ENCODE peak calls at places on chromosomes 11 and 22, in seven cellular contexts. One of them, this sample, is unnamed.

GRCh38 chr11:133500435-133500834 is 31.9 kb downstream of the OPCML start:
- DNase-seq in H1: no peak
- DNase-seq in GM12878: no peak
- DNase-seq in GM23338: no peak
- DNase-seq in K562: no peak
- DNase-seq in HepG2: no peak
- DNase-seq in HCT116: no peak
- DNase-seq in this sample: no peak

GRCh38 chr22:45319319-45319675 is 9.6 kb downstream of the FAM118A start:
- DNase-seq in GM12878: no peak
- DNase-seq in K562: no peak
- DNase-seq in H1: no peak
- DNase-seq in GM23338: peak
- DNase-seq in HCT116: no peak
- DNase-seq in HepG2: no peak
- DNase-seq in this sample: peak

GRCh38 chr11:121681536-121681935 is 228.8 kb upstream of the SORL1-AS1 start:
- DNase-seq in GM23338: no peak
- DNase-seq in K562: no peak
- DNase-seq in HCT116: no peak
- DNase-seq in H1: no peak
- DNase-seq in GM12878: no peak
- DNase-seq in HepG2: no peak
- DNase-seq in this sample: no peak

GRCh38 chr11:110971110-110971509 is 258.9 kb upstream of the ARHGAP20 start:
- DNase-seq in K562: no peak
- DNase-seq in HepG2: no peak
- DNase-seq in H1: no peak
- DNase-seq in GM23338: no peak
- DNase-seq in HCT116: no peak
- DNase-seq in GM12878: no peak
- DNase-seq in this sample: no peak

GRCh38 chr22:48051796-48052620 is 1289.6 kb downstream of the TBC1D22A start:
- DNase-seq in HepG2: no peak
- DNase-seq in H1: no peak
- DNase-seq in GM23338: no peak
- DNase-seq in HCT116: no peak
- DNase-seq in K562: no peak
- DNase-seq in GM12878: no peak
- DNase-seq in this sample: no peak

GRCh38 chr11:109864834-109865557 is 228.2 kb upstream of the ZC3H12C start:
- DNase-seq in GM23338: no peak
- DNase-seq in HCT116: no peak
- DNase-seq in GM12878: no peak
- DNase-seq in HepG2: no peak
- DNase-seq in K562: no peak
- DNase-seq in H1: no peak
- DNase-seq in this sample: peak

GRCh38 chr11:62922653-62923371 is 1.6 kb upstream of the CHRM1 start:
- DNase-seq in HCT116: no peak
- DNase-seq in K562: peak
- DNase-seq in H1: no peak
- DNase-seq in GM23338: peak
- DNase-seq in HepG2: no peak
- DNase-seq in GM12878: no peak
- DNase-seq in this sample: no peak

GRCh38 chr11:67040147-67040546 is 16.5 kb upstream of the RHOD start:
- DNase-seq in H1: no peak
- DNase-seq in HepG2: no peak
- DNase-seq in HCT116: no peak
- DNase-seq in K562: no peak
- DNase-seq in GM23338: no peak
- DNase-seq in GM12878: no peak
- DNase-seq in this sample: no peak

GRCh38 chr22:31346733-31347250 is 646 bp upstream of the PATZ1 start:
- DNase-seq in H1: no peak
- DNase-seq in HepG2: peak
- DNase-seq in HCT116: no peak
- DNase-seq in GM12878: no peak
- DNase-seq in GM23338: peak
- DNase-seq in K562: peak
- DNase-seq in this sample: peak

GRCh38 chr11:1228183-1228821 is 5.4 kb downstream of the MUC5B start:
- DNase-seq in GM23338: no peak
- DNase-seq in GM12878: no peak
- DNase-seq in HepG2: no peak
- DNase-seq in HCT116: no peak
- DNase-seq in H1: no peak
- DNase-seq in K562: no peak
- DNase-seq in this sample: no peak

GRCh38 chr11:122202951-122203456 is 87.0 kb upstream of the BLID start:
- DNase-seq in K562: peak
- DNase-seq in GM23338: peak
- DNase-seq in HCT116: peak
- DNase-seq in HepG2: peak
- DNase-seq in GM12878: no peak
- DNase-seq in H1: peak
- DNase-seq in this sample: no peak

GRCh38 chr11:11441516-11441915 is 88.5 kb upstream of the CSNK2A3 start:
- DNase-seq in HCT116: no peak
- DNase-seq in K562: no peak
- DNase-seq in GM23338: no peak
- DNase-seq in H1: no peak
- DNase-seq in GM12878: no peak
- DNase-seq in HepG2: no peak
- DNase-seq in this sample: no peak

GRCh38 chr11:8282621-8283509 is 19.2 kb upstream of the LMO1 start:
- DNase-seq in HepG2: no peak
- DNase-seq in GM23338: peak
- DNase-seq in HCT116: no peak
- DNase-seq in K562: no peak
- DNase-seq in GM12878: no peak
- DNase-seq in H1: no peak
- DNase-seq in this sample: no peak

GRCh38 chr11:67435031-67435726 is 2.3 kb downstream of the PTPRCAP start:
- DNase-seq in H1: no peak
- DNase-seq in GM23338: no peak
- DNase-seq in K562: no peak
- DNase-seq in HepG2: no peak
- DNase-seq in GM12878: no peak
- DNase-seq in HCT116: no peak
- DNase-seq in this sample: no peak

GRCh38 chr11:23012930-23013329 is 152.7 kb upstream of the CCDC179 start:
- DNase-seq in H1: no peak
- DNase-seq in HCT116: no peak
- DNase-seq in GM23338: no peak
- DNase-seq in HepG2: no peak
- DNase-seq in GM12878: no peak
- DNase-seq in K562: no peak
- DNase-seq in this sample: no peak

GRCh38 chr11:95501761-95502266 is 270.8 kb upstream of the SESN3 start:
- DNase-seq in K562: no peak
- DNase-seq in GM23338: no peak
- DNase-seq in GM12878: no peak
- DNase-seq in H1: no peak
- DNase-seq in HepG2: no peak
- DNase-seq in HCT116: no peak
- DNase-seq in this sample: no peak

GRCh38 chr11:18299724-18300123 is 22.2 kb downstream of the HPS5 start:
- DNase-seq in H1: no peak
- DNase-seq in GM23338: no peak
- DNase-seq in GM12878: no peak
- DNase-seq in HepG2: no peak
- DNase-seq in HCT116: no peak
- DNase-seq in K562: no peak
- DNase-seq in this sample: no peak

GRCh38 chr22:45971389-45972028 is 5.5 kb downstream of the WNT7B start:
- DNase-seq in HCT116: no peak
- DNase-seq in GM12878: no peak
- DNase-seq in GM23338: peak
- DNase-seq in HepG2: no peak
- DNase-seq in H1: no peak
- DNase-seq in K562: no peak
- DNase-seq in this sample: no peak

GRCh38 chr11:96267490-96268010 is 75.4 kb downstream of the MAML2 start:
- DNase-seq in GM12878: peak
- DNase-seq in K562: no peak
- DNase-seq in HCT116: no peak
- DNase-seq in HepG2: no peak
- DNase-seq in GM23338: no peak
- DNase-seq in H1: no peak
- DNase-seq in this sample: no peak

GRCh38 chr11:7467652-7468051 is 17.7 kb upstream of the OLFML1 start:
- DNase-seq in GM12878: peak
- DNase-seq in H1: no peak
- DNase-seq in K562: no peak
- DNase-seq in GM23338: no peak
- DNase-seq in HCT116: no peak
- DNase-seq in HepG2: no peak
- DNase-seq in this sample: no peak

GRCh38 chr11:103736986-103737622 is 299.3 kb upstream of the DDI1 start:
- DNase-seq in K562: no peak
- DNase-seq in GM23338: no peak
- DNase-seq in HepG2: no peak
- DNase-seq in GM12878: no peak
- DNase-seq in HCT116: no peak
- DNase-seq in H1: no peak
- DNase-seq in this sample: no peak

GRCh38 chr22:30390974-30391691 is 3.9 kb upstream of the RNF215 start:
- DNase-seq in GM23338: peak
- DNase-seq in K562: peak
- DNase-seq in HepG2: peak
- DNase-seq in H1: peak
- DNase-seq in GM12878: peak
- DNase-seq in HCT116: peak
- DNase-seq in this sample: peak

GRCh38 chr11:124935548-124936514 is at the start of gene HEPACAM:
- DNase-seq in GM23338: no peak
- DNase-seq in H1: no peak
- DNase-seq in K562: no peak
- DNase-seq in GM12878: no peak
- DNase-seq in HCT116: no peak
- DNase-seq in HepG2: peak
- DNase-seq in this sample: no peak

GRCh38 chr11:16737860-16738197 is 618 bp upstream of the C11orf58 start:
- DNase-seq in GM12878: no peak
- DNase-seq in GM23338: no peak
- DNase-seq in H1: no peak
- DNase-seq in K562: no peak
- DNase-seq in HCT116: peak
- DNase-seq in HepG2: peak
- DNase-seq in this sample: no peak

GRCh38 chr22:49849161-49850020 is 4.3 kb upstream of the ZBED4 start:
- DNase-seq in GM23338: no peak
- DNase-seq in H1: no peak
- DNase-seq in K562: no peak
- DNase-seq in HepG2: no peak
- DNase-seq in HCT116: no peak
- DNase-seq in GM12878: no peak
- DNase-seq in this sample: no peak
- TF ChIP-seq EZH2 in GM23338: peak
- TF ChIP-seq EZH2 in H1: peak
- TF ChIP-seq EZH2 in K562: no peak
- TF ChIP-seq EZH2 in HepG2: peak
- TF ChIP-seq EZH2 in HCT116: no peak
- TF ChIP-seq EZH2 in GM12878: no peak
- TF ChIP-seq EZH2 in this sample: peak

DNA sequence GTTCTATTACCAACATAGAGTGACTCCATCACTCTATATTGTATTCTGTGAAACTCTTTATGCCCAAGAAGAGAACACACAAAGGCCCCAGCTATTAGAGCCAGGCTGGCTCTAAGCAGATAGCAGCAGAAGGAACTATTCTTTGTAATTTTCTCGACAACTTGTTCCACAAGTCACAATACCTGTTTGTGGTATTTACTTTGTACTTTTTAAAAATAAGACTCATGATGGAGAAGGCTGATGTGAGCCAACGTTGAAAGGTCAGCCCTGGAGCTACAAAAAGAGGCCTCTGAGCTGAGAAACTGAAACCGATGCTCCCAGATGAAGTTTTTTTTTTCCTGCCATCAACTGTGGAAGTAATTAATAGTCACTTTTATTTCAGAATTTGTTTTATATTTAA is 68.3 kb downstream of the LARGE1 start:
- DNase-seq in HCT116: no peak
- DNase-seq in K562: no peak
- DNase-seq in HepG2: no peak
- DNase-seq in GM23338: no peak
- DNase-seq in H1: no peak
- DNase-seq in GM12878: no peak
- DNase-seq in this sample: no peak
- H2AFZ ChIP-seq in HCT116: no peak
- H2AFZ ChIP-seq in K562: no peak
- H2AFZ ChIP-seq in HepG2: no peak
- H2AFZ ChIP-seq in GM23338: no peak
- H2AFZ ChIP-seq in H1: no peak
- H2AFZ ChIP-seq in GM12878: no peak
- H2AFZ ChIP-seq in this sample: no peak

DNA sequence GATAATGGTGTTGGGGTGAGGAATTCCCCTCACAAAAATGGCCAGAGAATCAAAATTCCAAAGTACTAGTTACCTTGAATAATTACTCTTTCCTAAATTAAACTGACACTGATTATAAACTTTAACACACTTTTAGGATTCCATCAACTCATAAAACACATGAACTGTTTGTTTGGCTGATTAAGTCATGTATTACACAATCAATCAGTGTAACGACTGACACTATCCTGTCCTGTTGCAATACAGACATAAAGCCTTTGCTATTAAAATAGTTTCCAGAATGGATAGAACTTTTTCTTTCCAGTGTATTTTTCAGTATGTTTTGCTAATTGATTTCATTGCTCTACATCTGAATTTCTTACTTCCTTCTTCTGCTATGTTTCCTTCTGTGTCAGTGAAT is 1709.4 kb upstream of the RAG2 start:
- DNase-seq in GM23338: no peak
- DNase-seq in HepG2: no peak
- DNase-seq in H1: no peak
- DNase-seq in K562: no peak
- DNase-seq in GM12878: no peak
- DNase-seq in HCT116: no peak
- DNase-seq in this sample: no peak
- TF ChIP-seq POLR2AphosphoS5 in GM23338: no peak
- TF ChIP-seq POLR2AphosphoS5 in HepG2: no peak
- TF ChIP-seq POLR2AphosphoS5 in H1: no peak
- TF ChIP-seq POLR2AphosphoS5 in K562: no peak
- TF ChIP-seq POLR2AphosphoS5 in GM12878: no peak
- TF ChIP-seq POLR2AphosphoS5 in HCT116: no peak
- TF ChIP-seq POLR2AphosphoS5 in this sample: no peak

DNA sequence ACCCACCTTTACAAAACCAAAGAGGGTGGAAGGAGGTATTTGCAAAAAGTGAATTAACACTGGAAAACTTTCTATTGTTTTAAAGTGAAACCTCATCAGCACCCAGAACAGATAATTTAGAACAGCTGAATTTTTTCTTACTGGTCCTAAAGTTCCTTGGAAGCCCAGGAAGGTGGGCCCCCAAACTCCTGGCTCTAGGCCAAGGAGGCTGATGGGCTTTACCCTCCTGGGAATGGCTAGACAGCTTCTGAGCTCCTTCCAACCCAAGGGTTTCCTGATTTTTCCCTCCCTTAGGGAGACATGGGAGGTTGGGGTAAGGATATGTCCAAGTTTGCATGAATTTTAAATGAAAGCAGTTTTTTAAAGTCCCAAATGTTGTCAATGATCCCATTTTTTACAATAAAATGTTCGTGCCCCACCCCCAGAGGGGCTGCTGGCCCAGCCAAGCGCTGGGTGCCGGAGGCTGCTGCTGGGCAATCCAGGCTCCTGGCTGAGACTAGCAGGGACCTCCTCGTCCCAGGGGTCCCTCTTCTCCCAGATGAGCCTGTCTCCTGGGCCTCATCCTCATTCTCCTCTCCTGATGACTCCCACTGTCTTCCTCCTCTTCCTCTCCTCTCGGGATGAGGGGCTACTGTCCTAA is 28.4 kb downstream of the RELT start:
- DNase-seq in GM23338: no peak
- DNase-seq in H1: no peak
- DNase-seq in HCT116: no peak
- DNase-seq in K562: no peak
- DNase-seq in HepG2: no peak
- DNase-seq in GM12878: no peak
- DNase-seq in this sample: no peak
- TF ChIP-seq EZH2 in GM23338: no peak
- TF ChIP-seq EZH2 in H1: no peak
- TF ChIP-seq EZH2 in HCT116: no peak
- TF ChIP-seq EZH2 in K562: no peak
- TF ChIP-seq EZH2 in HepG2: no peak
- TF ChIP-seq EZH2 in GM12878: no peak
- TF ChIP-seq EZH2 in this sample: no peak

This sample was measured in endothelial cell of umbilical vein.